ENCODE peak calls at places on chromosomes 16 and 17, in four cellular contexts. J is PC-3, N is tibial nerve, V is stomach. E is an unnamed sample.

GRCh38 chr16:16120382-16121184 is 102.7 kb downstream of the ABCC6 start:
- DNase-seq in J (no peak), N (no peak), V (peak), E (no peak)

GRCh38 chr17:18158022-18158600 is 25.5 kb upstream of the ALKBH5 start:
- DNase-seq in J (peak), N (peak), V (peak), E (peak)

GRCh38 chr17:74831442-74832146 is 28.1 kb downstream of the GRIN2C start:
- DNase-seq in J (no peak), N (no peak), V (no peak), E (no peak)

GRCh38 chr16:56625140-56625942 is at the start of gene MT1E:
- DNase-seq in J (no peak), N (peak), V (peak), E (peak)

GRCh38 chr16:75702247-75702646 is 986 bp upstream of the DUXB start:
- DNase-seq in J (no peak), N (no peak), V (no peak), E (no peak)

GRCh38 chr16:30934827-30935557 is 11.6 kb downstream of the FBXL19 start:
- DNase-seq in J (peak), N (no peak), V (peak), E (no peak)

GRCh38 chr17:43418441-43419374 is 19.9 kb downstream of the ARL4D start:
- DNase-seq in J (peak), N (no peak), V (no peak), E (no peak)

GRCh38 chr17:57011482-57012015 is 33.6 kb downstream of the SCPEP1 start:
- DNase-seq in J (no peak), N (no peak), V (no peak), E (no peak)

GRCh38 chr16:48318630-48319029 is 66.6 kb downstream of the SIAH1 start:
- DNase-seq in J (no peak), N (no peak), V (no peak), E (peak)

GRCh38 chr17:34865696-34866095 is 95.6 kb downstream of the CCT6B start:
- DNase-seq in J (no peak), N (no peak), V (no peak), E (no peak)

GRCh38 chr16:89233678-89234490 is 16.4 kb downstream of the ZNF778 start:
- DNase-seq in J (no peak), N (no peak), V (no peak), E (no peak)

GRCh38 chr17:74773871-74774286 is 2.3 kb downstream of the NAT9 start:
- DNase-seq in J (no peak), N (no peak), V (no peak), E (no peak)

GRCh38 chr17:48037036-48037881 is at the start of gene COPZ2:
- DNase-seq in J (no peak), N (no peak), V (peak), E (peak)

GRCh38 chr16:86893513-86893912 is 315.2 kb downstream of the FOXL1 start:
- DNase-seq in J (no peak), N (no peak), V (no peak), E (no peak)

GRCh38 chr16:65294154-65294553 is 172.3 kb upstream of the CDH11 start:
- DNase-seq in J (no peak), N (no peak), V (no peak), E (no peak)

GRCh38 chr17:78249836-78250806 is 18.7 kb downstream of the TMEM235 start:
- DNase-seq in J (no peak), N (no peak), V (no peak), E (no peak)

GRCh38 chr16:57757326-57757786 is 21.8 kb downstream of the KATNB1 start:
- DNase-seq in J (peak), N (peak), V (peak), E (peak)

GRCh38 chr17:3038941-3039340 is 24.5 kb downstream of the OR1D5 start:
- DNase-seq in J (no peak), N (no peak), V (no peak), E (no peak)

GRCh38 chr17:61486135-61487120 is 34.2 kb downstream of the TBX4 start:
- DNase-seq in J (no peak), N (no peak), V (peak), E (no peak)

GRCh38 chr17:9982159-9982558 is 77.1 kb upstream of the RCVRN start:
- DNase-seq in J (peak), N (no peak), V (no peak), E (no peak)

GRCh38 chr16:11726008-11726407 is 16.6 kb downstream of the TXNDC11 start:
- DNase-seq in J (no peak), N (no peak), V (peak), E (no peak)

GRCh38 chr16:68636064-68636551 is 9.0 kb upstream of the CDH3 start:
- DNase-seq in J (peak), N (no peak), V (peak), E (no peak)

GRCh38 chr17:60640503-60640902 is 37.1 kb upstream of the BCAS3 start:
- DNase-seq in J (peak), N (no peak), V (no peak), E (no peak)

GRCh38 chr17:80232438-80232837 is 12.2 kb downstream of the SLC26A11 start:
- DNase-seq in J (no peak), N (no peak), V (no peak), E (no peak)

GRCh38 chr17:2412561-2413021 is 11.7 kb upstream of the MNT start:
- DNase-seq in J (no peak), N (no peak), V (no peak), E (no peak)

GRCh38 chr17:27490391-27490790 is 34.1 kb downstream of the KSR1 start:
- DNase-seq in J (no peak), N (no peak), V (no peak), E (no peak)

GRCh38 chr17:20300399-20301037 is 166.8 kb downstream of the LGALS9B start:
- DNase-seq in J (no peak), N (no peak), V (no peak), E (no peak)

GRCh38 chr16:27431773-27432599 is 30.0 kb downstream of the IL21R start:
- DNase-seq in J (peak), N (no peak), V (peak), E (no peak)

GRCh38 chr16:84198401-84198800 is 7.4 kb downstream of the ADAD2 start:
- DNase-seq in J (peak), N (peak), V (no peak), E (no peak)

GRCh38 chr17:74274060-74274702 is at the start of gene DNAI2:
- DNase-seq in J (no peak), N (no peak), V (no peak), E (no peak)

GRCh38 chr16:12257926-12258561 is 281.5 kb downstream of the SNX29 start:
- DNase-seq in J (peak), N (no peak), V (no peak), E (no peak)

GRCh38 chr16:86578056-86578455 is 293 bp upstream of the FOXL1 start:
- DNase-seq in J (no peak), N (no peak), V (no peak), E (no peak)

GRCh38 chr17:12627177-12627629 is 38.5 kb upstream of the MYOCD start:
- DNase-seq in J (peak), N (peak), V (peak), E (no peak)

GRCh38 chr17:35052240-35052608 is 11.3 kb downstream of the RFFL start:
- DNase-seq in J (no peak), N (no peak), V (no peak), E (no peak)

GRCh38 chr16:88455610-88456355 is 2.7 kb downstream of the ZFPM1 start:
- DNase-seq in J (peak), N (no peak), V (peak), E (peak)

GRCh38 chr16:80391095-80391494 is 149.7 kb upstream of the DYNLRB2 start:
- DNase-seq in J (no peak), N (no peak), V (no peak), E (no peak)

GRCh38 chr16:80384862-80385261 is 155.9 kb upstream of the DYNLRB2 start:
- DNase-seq in J (no peak), N (no peak), V (no peak), E (no peak)

DNA sequence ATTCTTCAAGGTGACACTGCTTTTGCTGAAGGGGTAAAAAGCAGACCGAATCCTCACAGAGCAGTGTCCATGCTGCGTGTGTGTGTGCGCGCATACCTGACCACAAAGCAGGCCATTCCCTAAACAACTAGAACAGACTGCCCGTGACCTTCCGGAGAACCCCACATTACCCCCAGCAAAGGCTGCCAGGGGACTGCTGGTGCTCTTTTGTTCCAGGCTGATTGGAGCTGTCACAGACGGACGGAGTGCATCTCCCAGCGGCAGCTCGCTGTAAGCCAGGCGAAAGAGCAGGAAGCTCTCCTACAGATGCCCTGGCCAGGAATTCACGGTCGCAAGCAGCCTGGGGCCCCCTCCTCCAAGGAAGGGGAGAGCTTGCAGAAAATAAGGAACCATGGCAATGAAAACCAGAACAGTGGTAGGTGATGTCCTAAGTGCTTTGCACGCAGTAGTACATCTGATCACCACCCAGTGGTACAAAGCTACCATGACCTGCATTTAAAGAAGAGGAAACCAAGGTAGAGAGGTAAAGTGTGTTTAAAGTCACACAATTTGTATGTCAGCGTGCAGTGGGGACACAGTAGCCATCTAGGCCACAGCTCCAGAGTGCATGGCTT is 153.4 kb upstream of the DYNLRB2 start:
- DNase-seq in J (no peak), N (no peak), V (no peak), E (no peak)
- TF ChIP-seq CTCF in J (no peak), N (no peak), V (no peak), E (no peak)

GRCh38 chr17:610285-610684 is 104.4 kb downstream of the VPS53 start:
- DNase-seq in J (no peak), N (no peak), V (no peak), E (no peak)

GRCh38 chr17:608911-609882 is 105.4 kb downstream of the VPS53 start:
- DNase-seq in J (no peak), N (no peak), V (no peak), E (no peak)

GRCh38 chr17:604719-605118 is 109.9 kb downstream of the VPS53 start:
- DNase-seq in J (no peak), N (no peak), V (no peak), E (no peak)

GRCh38 chr17:606501-607243 is 108.0 kb downstream of the VPS53 start:
- DNase-seq in J (no peak), N (no peak), V (no peak), E (no peak)

GRCh38 chr17:607341-608060 is 107.1 kb downstream of the VPS53 start:
- DNase-seq in J (no peak), N (no peak), V (no peak), E (no peak)
- H3K27ac ChIP-seq in J (no peak), N (no peak), V (no peak), E (no peak)

GRCh38 chr16:80723981-80724380 is 80.4 kb downstream of the CDYL2 start:
- DNase-seq in J (no peak), N (no peak), V (no peak), E (no peak)
- TF ChIP-seq CTCF in J (no peak), N (no peak), V (no peak), E (peak)

GRCh38 chr17:44850025-44850424 is 2.3 kb downstream of the HIGD1B start:
- DNase-seq in J (no peak), N (no peak), V (no peak), E (no peak)

GRCh38 chr17:44847581-44847980 is at the start of gene HIGD1B:
- DNase-seq in J (no peak), N (no peak), V (no peak), E (no peak)

GRCh38 chr17:44848961-44849489 is 1.3 kb downstream of the HIGD1B start:
- DNase-seq in J (no peak), N (no peak), V (no peak), E (no peak)

GRCh38 chr17:44848257-44848795 is 643 bp downstream of the HIGD1B start:
- DNase-seq in J (no peak), N (no peak), V (no peak), E (no peak)

DNA sequence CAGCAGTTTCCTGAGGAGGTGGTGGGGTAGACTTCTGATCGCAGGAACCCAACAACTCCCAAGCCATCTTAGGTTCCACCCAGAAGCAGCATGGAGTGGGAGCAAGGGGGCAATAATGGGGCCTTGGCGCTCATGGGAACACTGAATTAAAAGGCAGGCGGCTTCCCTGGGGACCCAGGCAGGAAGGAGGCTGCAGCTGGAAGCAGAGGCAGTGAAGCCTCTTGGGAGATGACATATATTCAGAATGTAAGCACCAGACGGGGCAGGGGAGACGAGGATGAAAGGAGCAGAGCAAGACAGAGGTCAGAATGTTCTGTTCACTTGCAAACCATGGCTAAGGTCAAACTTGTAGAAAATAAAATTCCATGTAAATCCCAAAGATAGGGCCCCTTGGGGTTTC is 2.9 kb downstream of the HIGD1B start:
- DNase-seq in J (no peak), N (no peak), V (no peak), E (no peak)
- H3K27ac ChIP-seq in J (no peak), N (no peak), V (no peak), E (no peak)

GRCh38 chr17:76504117-76504516 is 2.9 kb upstream of the RHBDF2 start:
- DNase-seq in J (no peak), N (no peak), V (no peak), E (no peak)
- TF ChIP-seq CTCF in J (peak), N (no peak), V (no peak), E (no peak)

GRCh38 chr17:16352303-16352837 is 899 bp downstream of the CENPV start:
- DNase-seq in J (no peak), N (no peak), V (peak), E (peak)
- H3K27ac ChIP-seq in J (no peak), N (no peak), V (no peak), E (peak)

DNA sequence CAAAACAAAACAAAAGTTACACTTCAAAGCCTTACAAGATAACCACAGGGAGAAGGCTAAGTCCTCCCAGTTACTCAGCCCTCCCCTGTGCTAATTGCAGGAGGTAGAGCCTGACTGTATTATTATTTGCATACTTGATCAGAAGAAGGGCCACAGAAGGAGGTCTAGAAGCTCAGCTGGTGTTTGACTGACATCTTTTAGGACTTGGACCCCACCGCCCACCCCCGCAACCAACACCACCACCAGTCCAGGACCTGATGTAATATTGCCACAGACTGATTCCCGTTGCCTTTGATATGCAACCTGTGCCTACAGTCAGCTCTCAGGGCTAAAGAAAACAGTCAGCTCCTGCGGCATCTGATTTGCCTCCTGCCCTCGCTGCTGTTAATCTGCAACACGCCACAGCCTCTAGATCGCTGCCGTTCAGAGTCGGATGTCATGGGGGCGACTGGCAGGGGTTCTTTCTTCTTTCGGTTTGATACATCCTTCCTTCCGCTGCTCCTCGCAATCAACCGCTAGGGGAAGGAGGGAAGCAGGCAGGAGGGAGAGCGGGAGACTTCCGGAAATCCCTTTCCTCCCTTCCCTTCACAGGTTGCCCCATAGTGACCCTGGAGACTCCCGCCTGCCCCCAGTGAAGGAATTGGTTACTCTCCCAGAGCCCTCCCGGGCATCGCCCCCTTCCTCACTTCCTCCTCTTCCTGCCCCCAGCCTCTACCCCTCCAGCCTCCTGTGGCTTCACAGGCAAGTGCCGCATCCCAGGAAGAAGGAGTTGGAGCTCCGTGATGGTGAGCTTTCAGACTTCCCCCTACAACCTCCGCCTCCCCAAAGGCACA is 90.5 kb upstream of the SOX9 start:
- DNase-seq in J (peak), N (no peak), V (peak), E (no peak)
- TF ChIP-seq CTCF in J (peak), N (peak), V (peak), E (no peak)

GRCh38 chr17:5422505-5422904 is 2.5 kb downstream of the RPAIN start:
- DNase-seq in J (peak), N (no peak), V (no peak), E (no peak)

GRCh38 chr17:5419356-5419958 is at the start of gene NUP88:
- DNase-seq in J (peak), N (peak), V (peak), E (peak)

GRCh38 chr17:5419959-5420653 is at the start of gene RPAIN:
- DNase-seq in J (peak), N (peak), V (peak), E (peak)

GRCh38 chr17:5425826-5426225 is 5.8 kb downstream of the RPAIN start:
- DNase-seq in J (no peak), N (no peak), V (no peak), E (no peak)

GRCh38 chr17:5424909-5425308 is 4.9 kb downstream of the RPAIN start:
- DNase-seq in J (no peak), N (no peak), V (no peak), E (no peak)
- H3K27ac ChIP-seq in J (no peak), N (no peak), V (no peak), E (no peak)

GRCh38 chr16:78045865-78046581 is 23.7 kb downstream of the CLEC3A start:
- DNase-seq in J (peak), N (no peak), V (peak), E (no peak)
- TF ChIP-seq CTCF in J (no peak), N (no peak), V (no peak), E (no peak)

E was measured in CD8-positive, alpha-beta T cell.